ENCODE peak calls at places on chromosomes 6 and 20, in eight cellular contexts. One of them, this sample, is unnamed.
A peak's percentile ranks its signal among the peaks of the same experiment; 100 is the strongest.

GRCh38 chr6:87274660-87275273 is 47.6 kb upstream of the SMIM8 start:
- DNase-seq in astrocyte: peak; percentile 78
- DNase-seq in amniotic stem cell: peak; percentile 0
- DNase-seq in CD8-positive, alpha-beta T cell: no peak
- DNase-seq in HCT116: no peak
- DNase-seq in AG09319: peak; percentile 5
- DNase-seq in ACHN: no peak
- DNase-seq in hepatic stellate cell: peak; percentile 46
- DNase-seq in this sample: peak; percentile 6

GRCh38 chr6:161498359-161498758 is 224.5 kb upstream of the AGPAT4 start:
- DNase-seq in astrocyte: peak; percentile 63
- DNase-seq in amniotic stem cell: no peak
- DNase-seq in CD8-positive, alpha-beta T cell: no peak
- DNase-seq in HCT116: peak; percentile 66
- DNase-seq in AG09319: peak; percentile 20
- DNase-seq in ACHN: peak; percentile 7
- DNase-seq in hepatic stellate cell: no peak
- DNase-seq in this sample: peak; percentile 24

GRCh38 chr6:15384901-15385300 is 139.0 kb downstream of the JARID2 start:
- DNase-seq in astrocyte: no peak
- DNase-seq in amniotic stem cell: no peak
- DNase-seq in CD8-positive, alpha-beta T cell: no peak
- DNase-seq in HCT116: no peak
- DNase-seq in AG09319: no peak
- DNase-seq in ACHN: no peak
- DNase-seq in hepatic stellate cell: no peak
- DNase-seq in this sample: peak; percentile 36

GRCh38 chr6:135066806-135067205 is 12.2 kb upstream of the HBS1L start:
- DNase-seq in astrocyte: no peak
- DNase-seq in amniotic stem cell: no peak
- DNase-seq in CD8-positive, alpha-beta T cell: no peak
- DNase-seq in HCT116: no peak
- DNase-seq in AG09319: no peak
- DNase-seq in ACHN: no peak
- DNase-seq in hepatic stellate cell: no peak
- DNase-seq in this sample: no peak

GRCh38 chr6:17869010-17869752 is 118.3 kb downstream of the KIF13A start:
- DNase-seq in astrocyte: peak; percentile 65
- DNase-seq in amniotic stem cell: no peak
- DNase-seq in CD8-positive, alpha-beta T cell: no peak
- DNase-seq in HCT116: no peak
- DNase-seq in AG09319: no peak
- DNase-seq in ACHN: no peak
- DNase-seq in hepatic stellate cell: no peak
- DNase-seq in this sample: peak; percentile 52

GRCh38 chr6:165515963-165516624 is 146.9 kb downstream of the PDE10A start:
- DNase-seq in astrocyte: peak; percentile 35
- DNase-seq in amniotic stem cell: no peak
- DNase-seq in CD8-positive, alpha-beta T cell: no peak
- DNase-seq in HCT116: peak; percentile 35
- DNase-seq in AG09319: no peak
- DNase-seq in ACHN: peak; percentile 48
- DNase-seq in hepatic stellate cell: peak; percentile 15
- DNase-seq in this sample: peak; percentile 10

GRCh38 chr20:11734431-11734830 is 183.3 kb upstream of the BTBD3 start:
- DNase-seq in astrocyte: no peak
- DNase-seq in amniotic stem cell: no peak
- DNase-seq in CD8-positive, alpha-beta T cell: no peak
- DNase-seq in HCT116: no peak
- DNase-seq in AG09319: no peak
- DNase-seq in ACHN: no peak
- DNase-seq in hepatic stellate cell: no peak
- DNase-seq in this sample: no peak

GRCh38 chr6:27582928-27583725 is 110.2 kb upstream of the ZNF184 start:
- DNase-seq in astrocyte: peak; percentile 46
- DNase-seq in amniotic stem cell: no peak
- DNase-seq in CD8-positive, alpha-beta T cell: no peak
- DNase-seq in HCT116: no peak
- DNase-seq in AG09319: peak; percentile 48
- DNase-seq in ACHN: peak; percentile 59
- DNase-seq in hepatic stellate cell: peak; percentile 47
- DNase-seq in this sample: peak; percentile 62

GRCh38 chr6:169451065-169451840 is 197.6 kb upstream of the THBS2 start:
- DNase-seq in astrocyte: no peak
- DNase-seq in amniotic stem cell: no peak
- DNase-seq in CD8-positive, alpha-beta T cell: no peak
- DNase-seq in HCT116: no peak
- DNase-seq in AG09319: no peak
- DNase-seq in ACHN: no peak
- DNase-seq in hepatic stellate cell: no peak
- DNase-seq in this sample: no peak

GRCh38 chr6:5003604-5004372 is at the start of gene RPP40:
- DNase-seq in astrocyte: peak; percentile 90
- DNase-seq in amniotic stem cell: peak; percentile 95
- DNase-seq in CD8-positive, alpha-beta T cell: peak; percentile 99
- DNase-seq in HCT116: peak; percentile 89
- DNase-seq in AG09319: peak; percentile 90
- DNase-seq in ACHN: peak; percentile 94
- DNase-seq in hepatic stellate cell: peak; percentile 93
- DNase-seq in this sample: peak; percentile 97

GRCh38 chr20:1912646-1913045 is 17.4 kb downstream of the SIRPA start:
- DNase-seq in astrocyte: no peak
- DNase-seq in amniotic stem cell: no peak
- DNase-seq in CD8-positive, alpha-beta T cell: no peak
- DNase-seq in HCT116: no peak
- DNase-seq in AG09319: no peak
- DNase-seq in ACHN: no peak
- DNase-seq in hepatic stellate cell: no peak
- DNase-seq in this sample: no peak

GRCh38 chr6:154890874-154891273 is 104.2 kb upstream of the TIAM2 start:
- DNase-seq in astrocyte: no peak
- DNase-seq in amniotic stem cell: no peak
- DNase-seq in CD8-positive, alpha-beta T cell: no peak
- DNase-seq in HCT116: no peak
- DNase-seq in AG09319: no peak
- DNase-seq in ACHN: no peak
- DNase-seq in hepatic stellate cell: no peak
- DNase-seq in this sample: no peak

GRCh38 chr20:1888796-1889463 is 6.3 kb upstream of the SIRPA start:
- DNase-seq in astrocyte: no peak
- DNase-seq in amniotic stem cell: no peak
- DNase-seq in CD8-positive, alpha-beta T cell: no peak
- DNase-seq in HCT116: no peak
- DNase-seq in AG09319: no peak
- DNase-seq in ACHN: no peak
- DNase-seq in hepatic stellate cell: no peak
- DNase-seq in this sample: peak; percentile 78

GRCh38 chr6:71236926-71237425 is 51.6 kb upstream of the OGFRL1 start:
- DNase-seq in astrocyte: no peak
- DNase-seq in amniotic stem cell: no peak
- DNase-seq in CD8-positive, alpha-beta T cell: no peak
- DNase-seq in HCT116: no peak
- DNase-seq in AG09319: no peak
- DNase-seq in ACHN: no peak
- DNase-seq in hepatic stellate cell: no peak
- DNase-seq in this sample: no peak

GRCh38 chr6:158863646-158864045 is 44.5 kb upstream of the EZR start:
- DNase-seq in astrocyte: peak; percentile 64
- DNase-seq in amniotic stem cell: no peak
- DNase-seq in CD8-positive, alpha-beta T cell: no peak
- DNase-seq in HCT116: no peak
- DNase-seq in AG09319: no peak
- DNase-seq in ACHN: peak; percentile 76
- DNase-seq in hepatic stellate cell: peak; percentile 36
- DNase-seq in this sample: no peak

GRCh38 chr20:46296526-46297250 is 11.6 kb downstream of the CDH22 start:
- DNase-seq in astrocyte: no peak
- DNase-seq in amniotic stem cell: no peak
- DNase-seq in CD8-positive, alpha-beta T cell: no peak
- DNase-seq in HCT116: no peak
- DNase-seq in AG09319: no peak
- DNase-seq in ACHN: no peak
- DNase-seq in hepatic stellate cell: no peak
- DNase-seq in this sample: no peak

GRCh38 chr6:2485116-2485515 is 239.7 kb upstream of the GMDS start:
- DNase-seq in astrocyte: no peak
- DNase-seq in amniotic stem cell: no peak
- DNase-seq in CD8-positive, alpha-beta T cell: no peak
- DNase-seq in HCT116: no peak
- DNase-seq in AG09319: no peak
- DNase-seq in ACHN: no peak
- DNase-seq in hepatic stellate cell: no peak
- DNase-seq in this sample: no peak

GRCh38 chr6:14477559-14477958 is 360.0 kb downstream of the CD83 start:
- DNase-seq in astrocyte: no peak
- DNase-seq in amniotic stem cell: no peak
- DNase-seq in CD8-positive, alpha-beta T cell: no peak
- DNase-seq in HCT116: no peak
- DNase-seq in AG09319: no peak
- DNase-seq in ACHN: no peak
- DNase-seq in hepatic stellate cell: no peak
- DNase-seq in this sample: no peak

GRCh38 chr20:63942250-63943006 is 13.8 kb downstream of the UCKL1 start:
- DNase-seq in astrocyte: no peak
- DNase-seq in amniotic stem cell: no peak
- DNase-seq in CD8-positive, alpha-beta T cell: no peak
- DNase-seq in HCT116: no peak
- DNase-seq in AG09319: no peak
- DNase-seq in ACHN: peak; percentile 5
- DNase-seq in hepatic stellate cell: no peak
- DNase-seq in this sample: peak; percentile 69

GRCh38 chr6:27752038-27752885 is 159.9 kb downstream of the OR2B2 start:
- DNase-seq in astrocyte: peak; percentile 60
- DNase-seq in amniotic stem cell: peak; percentile 67
- DNase-seq in CD8-positive, alpha-beta T cell: peak; percentile 64
- DNase-seq in HCT116: peak; percentile 81
- DNase-seq in AG09319: peak; percentile 45
- DNase-seq in ACHN: peak; percentile 83
- DNase-seq in hepatic stellate cell: peak; percentile 26
- DNase-seq in this sample: peak; percentile 80

GRCh38 chr6:87832025-87832825 is 130.2 kb upstream of the AKIRIN2 start:
- DNase-seq in astrocyte: peak; percentile 19
- DNase-seq in amniotic stem cell: peak; percentile 9
- DNase-seq in CD8-positive, alpha-beta T cell: no peak
- DNase-seq in HCT116: no peak
- DNase-seq in AG09319: no peak
- DNase-seq in ACHN: peak; percentile 52
- DNase-seq in hepatic stellate cell: no peak
- DNase-seq in this sample: peak; percentile 43

GRCh38 chr6:37705239-37706051 is 7.8 kb upstream of the MDGA1 start:
- DNase-seq in astrocyte: peak; percentile 81
- DNase-seq in amniotic stem cell: no peak
- DNase-seq in CD8-positive, alpha-beta T cell: peak; percentile 83
- DNase-seq in HCT116: no peak
- DNase-seq in AG09319: peak; percentile 73
- DNase-seq in ACHN: no peak
- DNase-seq in hepatic stellate cell: peak; percentile 93
- DNase-seq in this sample: peak; percentile 64

GRCh38 chr6:136840612-136841011 is 18.2 kb downstream of the PEX7 start:
- DNase-seq in astrocyte: no peak
- DNase-seq in amniotic stem cell: no peak
- DNase-seq in CD8-positive, alpha-beta T cell: no peak
- DNase-seq in HCT116: no peak
- DNase-seq in AG09319: no peak
- DNase-seq in ACHN: no peak
- DNase-seq in hepatic stellate cell: no peak
- DNase-seq in this sample: no peak

GRCh38 chr6:28943557-28944411 is 20.0 kb upstream of the TRIM27 start:
- DNase-seq in astrocyte: peak; percentile 47
- DNase-seq in amniotic stem cell: peak; percentile 37
- DNase-seq in CD8-positive, alpha-beta T cell: peak; percentile 73
- DNase-seq in HCT116: no peak
- DNase-seq in AG09319: peak; percentile 47
- DNase-seq in ACHN: peak; percentile 70
- DNase-seq in hepatic stellate cell: peak; percentile 57
- DNase-seq in this sample: peak; percentile 80

This sample was measured in lung microvascular endothelial cell.